ENCODE peak calls at places on chromosomes 4 and X, in five cellular contexts. K is neural progenitor cell, P is MM.1S, V is HepG2, Y is hepatocyte. Z is an unnamed sample.

GRCh38 chrX:20437678-20438077 is 171.0 kb upstream of the RPS6KA3 start:
- DNase-seq in V (peak; percentile 21), Y (no peak), K (no peak), P (peak; percentile 57), Z (no peak)

GRCh38 chrX:69014200-69014599 is 151.1 kb downstream of the PJA1 start:
- DNase-seq in Y (no peak), P (no peak), V (no peak), K (no peak), Z (no peak)

GRCh38 chr4:8387615-8388266 is 52.8 kb downstream of the ACOX3 start:
- DNase-seq in Y (no peak), P (no peak), K (no peak), V (no peak), Z (peak; percentile 29)

GRCh38 chr4:141636077-141636770 is at the start of gene IL15:
- DNase-seq in V (peak; percentile 16), K (peak; percentile 48), P (peak; percentile 94), Y (peak; percentile 74), Z (peak; percentile 68)

GRCh38 chr4:186265683-186266648 is at the start of gene F11:
- DNase-seq in K (no peak), P (no peak), Y (peak; percentile 25), V (peak; percentile 80), Z (no peak)

GRCh38 chr4:3322059-3322550 is 29.3 kb downstream of the RGS12 start:
- DNase-seq in P (no peak), K (peak; percentile 85), Y (no peak), V (no peak), Z (no peak)

GRCh38 chrX:14125451-14125850 is 95.8 kb upstream of the GEMIN8 start:
- DNase-seq in V (no peak), Y (no peak), K (no peak), P (no peak), Z (no peak)

GRCh38 chr4:65654976-65655375 is 15.3 kb downstream of the EPHA5 start:
- DNase-seq in Y (no peak), K (no peak), V (no peak), P (no peak), Z (no peak)

GRCh38 chr4:185708348-185708747 is 103.6 kb downstream of the SORBS2 start:
- DNase-seq in K (no peak), Y (no peak), V (no peak), P (no peak), Z (no peak)

GRCh38 chr4:73729534-73730165 is 10.7 kb upstream of the CXCL8 start:
- DNase-seq in P (peak; percentile 70), K (peak; percentile 66), Y (peak; percentile 82), V (peak; percentile 47), Z (peak; percentile 16)

GRCh38 chrX:140608111-140608510 is 101.4 kb upstream of the LINC00632 start:
- DNase-seq in K (no peak), V (no peak), Y (no peak), P (no peak), Z (no peak)

GRCh38 chrX:65407157-65407626 is 127.4 kb downstream of the LAS1L start:
- DNase-seq in P (no peak), K (peak; percentile 3), V (no peak), Y (peak; percentile 9), Z (no peak)

GRCh38 chrX:65406532-65406931 is 128.1 kb downstream of the LAS1L start:
- DNase-seq in V (no peak), P (peak; percentile 45), K (peak; percentile 2), Y (peak; percentile 9), Z (no peak)
- TF ChIP-seq EZH2 in V (no peak), P (no peak), K (no peak), Y (no peak), Z (no peak)

GRCh38 chr4:110613710-110614109 is 9.2 kb downstream of the PITX2 start:
- DNase-seq in P (no peak), V (no peak), Y (no peak), K (no peak), Z (no peak)

GRCh38 chr4:110610940-110611785 is 11.7 kb downstream of the PITX2 start:
- DNase-seq in K (no peak), V (no peak), Y (no peak), P (no peak), Z (no peak)

GRCh38 chr4:110611968-110612447 is 10.9 kb downstream of the PITX2 start:
- DNase-seq in P (no peak), Y (no peak), V (no peak), K (no peak), Z (no peak)

GRCh38 chr4:110614173-110614948 is 8.5 kb downstream of the PITX2 start:
- DNase-seq in K (peak; percentile 69), Y (no peak), P (no peak), V (no peak), Z (no peak)

GRCh38 chr4:110612631-110613269 is 10.1 kb downstream of the PITX2 start:
- DNase-seq in K (no peak), Y (no peak), P (no peak), V (no peak), Z (no peak)
- TF ChIP-seq EZH2 in K (no peak), Y (no peak), P (no peak), V (no peak), Z (no peak)

DNA sequence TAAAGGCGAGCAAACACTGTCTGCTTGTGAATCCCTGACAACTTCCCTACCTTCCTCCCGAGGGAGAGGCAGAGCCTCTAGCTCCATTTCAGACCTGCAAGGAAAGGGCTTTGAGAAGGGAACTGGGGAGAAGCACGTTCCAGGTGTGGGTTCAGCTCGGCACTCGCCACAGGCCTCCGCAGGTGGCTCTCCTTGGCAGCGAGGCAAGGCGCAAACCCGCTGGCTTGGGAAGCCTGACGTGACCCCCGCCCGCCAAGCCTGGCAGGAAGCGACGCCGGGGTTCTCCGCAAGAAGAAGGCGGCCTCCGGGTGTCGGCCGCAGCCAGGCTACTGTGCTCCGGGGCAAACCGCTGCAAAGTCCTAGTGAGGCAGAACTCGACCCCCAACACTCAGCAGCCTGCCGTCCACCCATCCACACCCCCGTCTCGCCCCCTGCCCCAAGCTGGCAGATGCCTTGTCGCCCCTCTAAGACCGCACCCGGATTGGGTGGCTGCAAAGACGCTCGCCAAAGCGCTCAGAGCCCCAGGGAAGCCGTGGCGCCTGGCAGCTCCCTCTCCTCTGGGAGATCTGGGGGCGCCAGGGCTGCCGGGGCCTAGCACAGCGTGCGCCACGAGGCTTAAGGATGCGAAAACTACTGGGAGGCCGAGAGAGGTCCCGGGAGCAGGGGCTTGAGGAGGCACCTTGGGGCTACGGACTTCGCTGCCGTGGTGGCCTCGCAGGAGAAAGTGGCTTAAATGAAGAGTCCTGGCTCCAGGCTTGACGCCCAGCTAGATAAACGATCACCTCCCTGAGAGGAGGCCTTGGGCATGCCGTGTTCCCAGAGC is 21.8 kb downstream of the NKX3-2 start:
- DNase-seq in Y (no peak), K (no peak), P (no peak), V (no peak), Z (no peak)
- TF ChIP-seq EZH2 in Y (peak; percentile 62), K (peak; percentile 84), P (no peak), V (no peak), Z (no peak)

GRCh38 chr4:54228563-54229501 is at the start of gene PDGFRA:
- DNase-seq in V (no peak), P (no peak), K (peak; percentile 45), Y (peak; percentile 85), Z (no peak)

GRCh38 chr4:54232151-54232688 is 3.1 kb downstream of the PDGFRA start:
- DNase-seq in P (no peak), Y (peak; percentile 19), K (peak; percentile 25), V (no peak), Z (no peak)

GRCh38 chr4:54229631-54230478 is 762 bp downstream of the PDGFRA start:
- DNase-seq in Y (peak; percentile 34), K (peak; percentile 61), V (no peak), P (no peak), Z (no peak)

GRCh38 chr4:54231419-54232150 is 2.5 kb downstream of the PDGFRA start:
- DNase-seq in P (no peak), Y (peak; percentile 68), V (no peak), K (peak; percentile 58), Z (no peak)

DNA sequence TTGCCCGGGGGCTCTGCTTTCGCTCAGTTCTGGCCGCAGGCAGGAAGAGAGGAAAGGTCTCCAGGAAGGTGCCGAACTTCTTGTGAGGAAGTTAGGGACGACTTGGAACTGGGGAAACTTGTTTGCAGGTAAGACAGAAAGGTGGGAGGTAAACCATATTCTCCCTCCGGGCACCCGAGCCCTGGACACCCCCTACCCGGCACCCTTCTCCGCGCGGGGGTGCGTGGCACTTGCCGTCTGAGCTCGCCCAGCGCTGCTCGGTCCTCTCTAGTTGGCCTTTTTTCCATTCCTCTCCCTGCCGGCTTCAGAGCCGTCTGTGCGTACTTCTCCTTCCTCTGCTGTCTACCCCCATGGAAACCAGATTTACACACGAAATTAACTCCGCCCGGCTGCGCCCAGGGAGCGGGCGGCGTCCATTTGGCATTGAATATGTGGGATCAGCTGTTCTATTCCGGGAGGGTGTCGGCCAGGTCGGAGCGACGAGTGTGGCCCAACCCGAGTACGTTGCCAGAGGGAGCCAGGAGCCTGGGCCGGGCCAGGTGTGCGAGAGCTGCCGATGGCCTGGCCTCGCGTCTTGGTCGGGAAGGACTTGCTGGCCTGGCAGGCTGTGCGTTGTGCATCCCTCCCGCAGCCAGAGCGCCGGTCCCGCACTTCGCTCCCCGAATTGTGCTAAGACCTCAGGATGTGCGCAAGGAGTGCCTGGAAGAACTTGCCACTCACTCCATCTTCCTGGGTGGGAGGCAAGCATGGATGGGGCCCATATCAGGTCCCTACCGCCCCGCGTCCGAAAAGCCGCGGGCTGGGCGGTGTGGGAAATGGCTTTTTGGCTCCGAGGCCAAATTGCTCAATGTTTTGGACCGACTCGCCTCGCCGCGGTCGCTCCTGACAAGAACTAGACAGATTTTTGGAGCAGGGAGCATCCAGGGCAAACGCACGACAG is 1.7 kb downstream of the PDGFRA start:
- DNase-seq in Y (peak; percentile 23), V (no peak), K (peak; percentile 49), P (no peak), Z (no peak)
- TF ChIP-seq EZH2 in Y (peak; percentile 57), V (peak; percentile 94), K (peak; percentile 88), P (no peak), Z (no peak)

Z was measured in PC-9.